ENCODE peak calls at places on chromosomes 2 and 18, in seven cellular contexts. One of them, this sample, is unnamed.

GRCh38 chr2:2164326-2164917 is 166.7 kb downstream of the MYT1L start:
- DNase-seq in HCT116: no peak
- DNase-seq in GM12891: no peak
- DNase-seq in HL-60: no peak
- DNase-seq in sigmoid colon: no peak
- DNase-seq in transverse colon: no peak
- DNase-seq in GM23338: no peak
- DNase-seq in this sample: no peak

GRCh38 chr2:75640621-75641121 is 5.9 kb upstream of the MRPL19 start:
- DNase-seq in HCT116: peak
- DNase-seq in GM12891: no peak
- DNase-seq in HL-60: no peak
- DNase-seq in sigmoid colon: peak
- DNase-seq in transverse colon: peak
- DNase-seq in GM23338: peak
- DNase-seq in this sample: peak

GRCh38 chr2:68448671-68449394 is 18.3 kb downstream of the FBXO48 start:
- DNase-seq in HCT116: no peak
- DNase-seq in GM12891: no peak
- DNase-seq in HL-60: no peak
- DNase-seq in sigmoid colon: peak
- DNase-seq in transverse colon: no peak
- DNase-seq in GM23338: no peak
- DNase-seq in this sample: no peak

GRCh38 chr2:46657042-46657504 is 177.7 kb downstream of the TMEM247 start:
- DNase-seq in HCT116: peak
- DNase-seq in GM12891: peak
- DNase-seq in HL-60: peak
- DNase-seq in sigmoid colon: peak
- DNase-seq in transverse colon: peak
- DNase-seq in GM23338: peak
- DNase-seq in this sample: no peak

GRCh38 chr2:72095364-72095763 is 52.3 kb downstream of the CYP26B1 start:
- DNase-seq in HCT116: no peak
- DNase-seq in GM12891: no peak
- DNase-seq in HL-60: no peak
- DNase-seq in sigmoid colon: no peak
- DNase-seq in transverse colon: no peak
- DNase-seq in GM23338: no peak
- DNase-seq in this sample: no peak

GRCh38 chr2:132651115-132652099 is 18.6 kb downstream of the LYPD1 start:
- DNase-seq in HCT116: peak
- DNase-seq in GM12891: no peak
- DNase-seq in HL-60: no peak
- DNase-seq in sigmoid colon: no peak
- DNase-seq in transverse colon: no peak
- DNase-seq in GM23338: peak
- DNase-seq in this sample: no peak

GRCh38 chr18:24016643-24017042 is 2.1 kb downstream of the TTC39C start:
- DNase-seq in HCT116: peak
- DNase-seq in GM12891: no peak
- DNase-seq in HL-60: no peak
- DNase-seq in sigmoid colon: no peak
- DNase-seq in transverse colon: no peak
- DNase-seq in GM23338: peak
- DNase-seq in this sample: no peak

GRCh38 chr2:186129767-186130581 is 356.1 kb upstream of the ZC3H15 start:
- DNase-seq in HCT116: peak
- DNase-seq in GM12891: no peak
- DNase-seq in HL-60: no peak
- DNase-seq in sigmoid colon: no peak
- DNase-seq in transverse colon: no peak
- DNase-seq in GM23338: peak
- DNase-seq in this sample: no peak

GRCh38 chr18:56545539-56545938 is 92.9 kb downstream of the TXNL1 start:
- DNase-seq in HCT116: no peak
- DNase-seq in GM12891: no peak
- DNase-seq in HL-60: no peak
- DNase-seq in sigmoid colon: no peak
- DNase-seq in transverse colon: no peak
- DNase-seq in GM23338: no peak
- DNase-seq in this sample: no peak

GRCh38 chr18:24613887-24614286 is 153.4 kb downstream of the HRH4 start:
- DNase-seq in HCT116: no peak
- DNase-seq in GM12891: no peak
- DNase-seq in HL-60: no peak
- DNase-seq in sigmoid colon: no peak
- DNase-seq in transverse colon: no peak
- DNase-seq in GM23338: no peak
- DNase-seq in this sample: no peak

GRCh38 chr2:41782306-41783158 is 265.3 kb upstream of the PKDCC start:
- DNase-seq in HCT116: peak
- DNase-seq in GM12891: peak
- DNase-seq in HL-60: no peak
- DNase-seq in sigmoid colon: no peak
- DNase-seq in transverse colon: peak
- DNase-seq in GM23338: peak
- DNase-seq in this sample: no peak

GRCh38 chr2:85585781-85586105 is 1.5 kb downstream of the VAMP5 start:
- DNase-seq in HCT116: no peak
- DNase-seq in GM12891: no peak
- DNase-seq in HL-60: no peak
- DNase-seq in sigmoid colon: no peak
- DNase-seq in transverse colon: no peak
- DNase-seq in GM23338: no peak
- DNase-seq in this sample: no peak

GRCh38 chr18:31134988-31135529 is 27.6 kb downstream of the DSC1 start:
- DNase-seq in HCT116: no peak
- DNase-seq in GM12891: no peak
- DNase-seq in HL-60: no peak
- DNase-seq in sigmoid colon: no peak
- DNase-seq in transverse colon: no peak
- DNase-seq in GM23338: no peak
- DNase-seq in this sample: no peak

GRCh38 chr18:9069482-9070059 is 32.9 kb upstream of the NDUFV2 start:
- DNase-seq in HCT116: no peak
- DNase-seq in GM12891: no peak
- DNase-seq in HL-60: no peak
- DNase-seq in sigmoid colon: no peak
- DNase-seq in transverse colon: no peak
- DNase-seq in GM23338: no peak
- DNase-seq in this sample: no peak
- TF ChIP-seq POLR2AphosphoS5 in HCT116: no peak
- TF ChIP-seq POLR2AphosphoS5 in GM12891: no peak
- TF ChIP-seq POLR2AphosphoS5 in HL-60: no peak
- TF ChIP-seq POLR2AphosphoS5 in sigmoid colon: no peak
- TF ChIP-seq POLR2AphosphoS5 in transverse colon: no peak
- TF ChIP-seq POLR2AphosphoS5 in GM23338: no peak
- TF ChIP-seq POLR2AphosphoS5 in this sample: no peak

DNA sequence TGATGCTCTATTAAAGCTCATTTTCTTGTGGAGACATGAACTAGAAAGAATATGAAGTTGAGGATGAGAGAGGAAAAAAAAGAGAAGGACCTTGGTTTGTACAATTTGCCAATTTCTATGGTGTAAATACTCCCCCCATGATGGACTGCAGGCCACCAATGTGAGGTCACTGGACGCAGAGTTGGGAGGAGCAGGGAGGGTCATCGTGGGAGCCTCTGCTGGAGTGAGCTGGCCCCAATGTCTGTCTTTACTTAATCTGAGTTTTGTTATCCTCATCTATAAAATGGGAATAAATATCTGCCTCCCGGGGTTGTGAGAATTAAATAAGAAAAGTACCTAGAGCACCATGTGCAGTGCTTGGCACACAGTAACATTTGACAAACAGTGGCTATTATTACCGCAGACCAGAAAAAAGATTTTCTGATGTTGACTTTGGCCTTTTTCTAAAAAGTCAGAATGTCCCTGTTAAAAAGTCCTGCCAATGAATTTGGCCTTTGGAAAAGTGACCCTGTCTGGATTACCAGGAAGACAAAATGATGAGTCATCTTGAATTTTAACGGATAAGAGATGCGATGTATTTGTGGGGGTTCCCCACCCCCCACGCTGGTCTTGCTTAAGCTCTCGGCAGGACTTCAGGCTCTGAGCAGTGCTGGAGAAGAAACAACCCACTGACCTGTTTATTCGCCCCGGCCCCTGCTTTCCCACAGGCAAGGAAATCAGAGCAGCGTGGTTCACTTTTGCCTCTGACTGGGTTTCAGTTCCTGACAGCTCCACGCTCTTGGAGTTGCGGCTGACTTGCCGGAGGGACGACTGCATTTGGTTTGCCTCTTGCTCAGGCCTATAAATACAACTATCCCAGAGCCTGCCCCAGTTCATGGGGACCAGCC is 50.3 kb upstream of the FOSL2 start:
- DNase-seq in HCT116: no peak
- DNase-seq in GM12891: no peak
- DNase-seq in HL-60: no peak
- DNase-seq in sigmoid colon: peak
- DNase-seq in transverse colon: peak
- DNase-seq in GM23338: no peak
- DNase-seq in this sample: peak
- TF ChIP-seq POLR2AphosphoS5 in HCT116: no peak
- TF ChIP-seq POLR2AphosphoS5 in GM12891: no peak
- TF ChIP-seq POLR2AphosphoS5 in HL-60: no peak
- TF ChIP-seq POLR2AphosphoS5 in sigmoid colon: peak
- TF ChIP-seq POLR2AphosphoS5 in transverse colon: no peak
- TF ChIP-seq POLR2AphosphoS5 in GM23338: no peak
- TF ChIP-seq POLR2AphosphoS5 in this sample: peak

DNA sequence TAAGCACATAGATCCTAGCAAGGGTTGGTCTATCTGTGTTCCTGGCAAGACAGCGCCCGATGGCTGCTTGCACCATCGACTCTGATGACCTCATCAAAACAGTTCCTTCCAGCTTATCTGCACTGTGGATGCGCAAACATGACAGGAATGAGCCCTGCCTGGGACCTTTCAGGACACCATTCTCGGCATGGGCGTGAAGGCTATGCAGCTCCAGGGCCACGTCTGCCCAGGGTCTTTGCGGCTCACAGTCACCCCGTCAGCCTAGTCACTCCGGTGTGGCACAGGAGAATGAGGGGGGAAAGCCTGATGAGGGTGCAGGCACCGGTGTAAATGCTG is 147.8 kb upstream of the TWIST2 start:
- DNase-seq in HCT116: no peak
- DNase-seq in GM12891: no peak
- DNase-seq in HL-60: no peak
- DNase-seq in sigmoid colon: no peak
- DNase-seq in transverse colon: peak
- DNase-seq in GM23338: no peak
- DNase-seq in this sample: no peak
- TF ChIP-seq POLR2AphosphoS5 in HCT116: no peak
- TF ChIP-seq POLR2AphosphoS5 in GM12891: no peak
- TF ChIP-seq POLR2AphosphoS5 in HL-60: no peak
- TF ChIP-seq POLR2AphosphoS5 in sigmoid colon: peak
- TF ChIP-seq POLR2AphosphoS5 in transverse colon: no peak
- TF ChIP-seq POLR2AphosphoS5 in GM23338: no peak
- TF ChIP-seq POLR2AphosphoS5 in this sample: no peak

GRCh38 chr2:237904806-237905599 is 45.6 kb downstream of the RAMP1 start:
- DNase-seq in HCT116: no peak
- DNase-seq in GM12891: no peak
- DNase-seq in HL-60: no peak
- DNase-seq in sigmoid colon: peak
- DNase-seq in transverse colon: peak
- DNase-seq in GM23338: no peak
- DNase-seq in this sample: no peak
- TF ChIP-seq POLR2AphosphoS5 in HCT116: no peak
- TF ChIP-seq POLR2AphosphoS5 in GM12891: no peak
- TF ChIP-seq POLR2AphosphoS5 in HL-60: no peak
- TF ChIP-seq POLR2AphosphoS5 in sigmoid colon: peak
- TF ChIP-seq POLR2AphosphoS5 in transverse colon: peak
- TF ChIP-seq POLR2AphosphoS5 in GM23338: no peak
- TF ChIP-seq POLR2AphosphoS5 in this sample: peak

GRCh38 chr18:60372598-60372997 is at the start of gene MC4R:
- DNase-seq in HCT116: peak
- DNase-seq in GM12891: no peak
- DNase-seq in HL-60: no peak
- DNase-seq in sigmoid colon: no peak
- DNase-seq in transverse colon: peak
- DNase-seq in GM23338: peak
- DNase-seq in this sample: no peak
- TF ChIP-seq POLR2AphosphoS5 in HCT116: peak
- TF ChIP-seq POLR2AphosphoS5 in GM12891: no peak
- TF ChIP-seq POLR2AphosphoS5 in HL-60: no peak
- TF ChIP-seq POLR2AphosphoS5 in sigmoid colon: no peak
- TF ChIP-seq POLR2AphosphoS5 in transverse colon: no peak
- TF ChIP-seq POLR2AphosphoS5 in GM23338: no peak
- TF ChIP-seq POLR2AphosphoS5 in this sample: no peak

GRCh38 chr18:38525039-38525438 is 959.4 kb upstream of the CELF4 start:
- DNase-seq in HCT116: no peak
- DNase-seq in GM12891: no peak
- DNase-seq in HL-60: no peak
- DNase-seq in sigmoid colon: no peak
- DNase-seq in transverse colon: no peak
- DNase-seq in GM23338: no peak
- DNase-seq in this sample: no peak
- TF ChIP-seq POLR2AphosphoS5 in HCT116: no peak
- TF ChIP-seq POLR2AphosphoS5 in GM12891: no peak
- TF ChIP-seq POLR2AphosphoS5 in HL-60: no peak
- TF ChIP-seq POLR2AphosphoS5 in sigmoid colon: no peak
- TF ChIP-seq POLR2AphosphoS5 in transverse colon: no peak
- TF ChIP-seq POLR2AphosphoS5 in GM23338: no peak
- TF ChIP-seq POLR2AphosphoS5 in this sample: no peak

DNA sequence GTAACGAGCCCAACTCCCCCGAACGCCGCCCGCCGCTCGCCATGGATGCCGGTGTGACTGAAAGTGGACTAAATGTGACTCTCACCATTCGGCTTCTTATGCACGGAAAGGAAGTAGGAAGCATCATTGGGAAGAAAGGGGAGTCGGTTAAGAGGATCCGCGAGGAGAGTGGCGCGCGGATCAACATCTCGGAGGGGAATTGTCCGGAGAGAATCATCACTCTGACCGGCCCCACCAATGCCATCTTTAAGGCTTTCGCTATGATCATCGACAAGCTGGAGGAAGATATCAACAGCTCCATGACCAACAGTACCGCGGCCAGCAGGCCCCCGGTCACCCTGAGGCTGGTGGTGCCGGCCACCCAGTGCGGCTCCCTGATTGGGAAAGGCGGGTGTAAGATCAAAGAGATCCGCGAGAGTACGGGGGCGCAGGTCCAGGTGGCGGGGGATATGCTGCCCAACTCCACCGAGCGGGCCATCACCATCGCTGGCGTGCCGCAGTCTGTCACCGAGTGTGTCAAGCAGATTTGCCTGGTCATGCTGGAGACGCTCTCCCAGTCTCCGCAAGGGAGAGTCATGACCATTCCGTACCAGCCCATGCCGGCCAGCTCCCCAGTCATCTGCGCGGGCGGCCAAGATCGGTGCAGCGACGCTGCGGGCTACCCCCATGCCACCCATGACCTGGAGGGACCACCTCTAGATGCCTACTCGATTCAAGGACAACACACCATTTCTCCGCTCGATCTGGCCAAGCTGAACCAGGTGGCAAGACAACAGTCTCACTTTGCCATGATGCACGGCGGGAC is 628 bp downstream of the PCBP1 start:
- DNase-seq in HCT116: no peak
- DNase-seq in GM12891: no peak
- DNase-seq in HL-60: peak
- DNase-seq in sigmoid colon: peak
- DNase-seq in transverse colon: peak
- DNase-seq in GM23338: peak
- DNase-seq in this sample: peak
- TF ChIP-seq POLR2AphosphoS5 in HCT116: peak
- TF ChIP-seq POLR2AphosphoS5 in GM12891: peak
- TF ChIP-seq POLR2AphosphoS5 in HL-60: peak
- TF ChIP-seq POLR2AphosphoS5 in sigmoid colon: peak
- TF ChIP-seq POLR2AphosphoS5 in transverse colon: peak
- TF ChIP-seq POLR2AphosphoS5 in GM23338: peak
- TF ChIP-seq POLR2AphosphoS5 in this sample: peak